ENCODE peak calls at places on chromosomes 7 and 10, in ten cellular contexts. One of them, this sample, is unnamed.

GRCh38 chr10:88968316-88968882 is 15.8 kb upstream of the ACTA2 start:
- DNase-seq in OCI-LY7: no peak
- DNase-seq in tibial nerve: no peak
- DNase-seq in A549: no peak
- DNase-seq in psoas muscle: no peak
- DNase-seq in breast epithelium: no peak
- DNase-seq in CD8-positive, alpha-beta T cell: no peak
- DNase-seq in RWPE1: no peak
- DNase-seq in PC-9: no peak
- DNase-seq in thoracic aorta: no peak
- DNase-seq in this sample: no peak

GRCh38 chr10:5976689-5977470 is 463 bp downstream of the IL15RA start:
- DNase-seq in RWPE1: peak
- DNase-seq in breast epithelium: no peak
- DNase-seq in tibial nerve: no peak
- DNase-seq in PC-9: no peak
- DNase-seq in OCI-LY7: peak
- DNase-seq in thoracic aorta: no peak
- DNase-seq in CD8-positive, alpha-beta T cell: peak
- DNase-seq in psoas muscle: peak
- DNase-seq in A549: peak
- DNase-seq in this sample: no peak

GRCh38 chr7:3867847-3868246 is 566.8 kb downstream of the SDK1 start:
- DNase-seq in RWPE1: no peak
- DNase-seq in PC-9: no peak
- DNase-seq in psoas muscle: peak
- DNase-seq in breast epithelium: no peak
- DNase-seq in CD8-positive, alpha-beta T cell: no peak
- DNase-seq in A549: no peak
- DNase-seq in OCI-LY7: no peak
- DNase-seq in thoracic aorta: no peak
- DNase-seq in tibial nerve: no peak
- DNase-seq in this sample: no peak

GRCh38 chr10:48444861-48445841 is 138.7 kb downstream of the MAPK8 start:
- DNase-seq in tibial nerve: no peak
- DNase-seq in thoracic aorta: no peak
- DNase-seq in CD8-positive, alpha-beta T cell: no peak
- DNase-seq in RWPE1: no peak
- DNase-seq in PC-9: peak
- DNase-seq in OCI-LY7: no peak
- DNase-seq in breast epithelium: no peak
- DNase-seq in A549: peak
- DNase-seq in psoas muscle: no peak
- DNase-seq in this sample: no peak

GRCh38 chr7:150481207-150481920 is 30.9 kb downstream of the GIMAP8 start:
- DNase-seq in PC-9: no peak
- DNase-seq in OCI-LY7: no peak
- DNase-seq in thoracic aorta: no peak
- DNase-seq in tibial nerve: no peak
- DNase-seq in A549: no peak
- DNase-seq in CD8-positive, alpha-beta T cell: peak
- DNase-seq in psoas muscle: no peak
- DNase-seq in breast epithelium: no peak
- DNase-seq in RWPE1: no peak
- DNase-seq in this sample: no peak

GRCh38 chr10:28431139-28431538 is 101.8 kb upstream of the WAC start:
- DNase-seq in thoracic aorta: no peak
- DNase-seq in A549: no peak
- DNase-seq in OCI-LY7: no peak
- DNase-seq in CD8-positive, alpha-beta T cell: no peak
- DNase-seq in breast epithelium: no peak
- DNase-seq in PC-9: no peak
- DNase-seq in tibial nerve: no peak
- DNase-seq in psoas muscle: no peak
- DNase-seq in RWPE1: no peak
- DNase-seq in this sample: no peak

GRCh38 chr10:110617455-110618162 is 26.5 kb upstream of the RBM20 start:
- DNase-seq in RWPE1: no peak
- DNase-seq in A549: no peak
- DNase-seq in breast epithelium: no peak
- DNase-seq in OCI-LY7: peak
- DNase-seq in CD8-positive, alpha-beta T cell: no peak
- DNase-seq in tibial nerve: no peak
- DNase-seq in thoracic aorta: no peak
- DNase-seq in psoas muscle: no peak
- DNase-seq in PC-9: no peak
- DNase-seq in this sample: no peak

GRCh38 chr7:48426966-48427555 is 255.8 kb downstream of the ABCA13 start:
- DNase-seq in A549: peak
- DNase-seq in OCI-LY7: peak
- DNase-seq in psoas muscle: no peak
- DNase-seq in PC-9: peak
- DNase-seq in breast epithelium: no peak
- DNase-seq in tibial nerve: no peak
- DNase-seq in thoracic aorta: no peak
- DNase-seq in CD8-positive, alpha-beta T cell: no peak
- DNase-seq in RWPE1: peak
- DNase-seq in this sample: no peak

GRCh38 chr10:101219137-101219945 is 9.9 kb downstream of the LBX1 start:
- DNase-seq in tibial nerve: no peak
- DNase-seq in thoracic aorta: no peak
- DNase-seq in breast epithelium: no peak
- DNase-seq in OCI-LY7: no peak
- DNase-seq in A549: no peak
- DNase-seq in CD8-positive, alpha-beta T cell: no peak
- DNase-seq in PC-9: no peak
- DNase-seq in RWPE1: no peak
- DNase-seq in psoas muscle: no peak
- DNase-seq in this sample: no peak

GRCh38 chr10:101216207-101216607 is 13.1 kb downstream of the LBX1 start:
- DNase-seq in PC-9: no peak
- DNase-seq in thoracic aorta: no peak
- DNase-seq in breast epithelium: no peak
- DNase-seq in tibial nerve: no peak
- DNase-seq in CD8-positive, alpha-beta T cell: no peak
- DNase-seq in RWPE1: no peak
- DNase-seq in A549: no peak
- DNase-seq in psoas muscle: no peak
- DNase-seq in OCI-LY7: no peak
- DNase-seq in this sample: no peak

GRCh38 chr10:101216631-101217425 is 12.4 kb downstream of the LBX1 start:
- DNase-seq in CD8-positive, alpha-beta T cell: no peak
- DNase-seq in psoas muscle: no peak
- DNase-seq in tibial nerve: no peak
- DNase-seq in RWPE1: no peak
- DNase-seq in PC-9: no peak
- DNase-seq in breast epithelium: no peak
- DNase-seq in A549: no peak
- DNase-seq in OCI-LY7: no peak
- DNase-seq in thoracic aorta: no peak
- DNase-seq in this sample: no peak

GRCh38 chr10:101218423-101219136 is 10.7 kb downstream of the LBX1 start:
- DNase-seq in tibial nerve: no peak
- DNase-seq in OCI-LY7: no peak
- DNase-seq in psoas muscle: no peak
- DNase-seq in PC-9: no peak
- DNase-seq in RWPE1: no peak
- DNase-seq in breast epithelium: no peak
- DNase-seq in CD8-positive, alpha-beta T cell: no peak
- DNase-seq in A549: no peak
- DNase-seq in thoracic aorta: no peak
- DNase-seq in this sample: no peak

DNA sequence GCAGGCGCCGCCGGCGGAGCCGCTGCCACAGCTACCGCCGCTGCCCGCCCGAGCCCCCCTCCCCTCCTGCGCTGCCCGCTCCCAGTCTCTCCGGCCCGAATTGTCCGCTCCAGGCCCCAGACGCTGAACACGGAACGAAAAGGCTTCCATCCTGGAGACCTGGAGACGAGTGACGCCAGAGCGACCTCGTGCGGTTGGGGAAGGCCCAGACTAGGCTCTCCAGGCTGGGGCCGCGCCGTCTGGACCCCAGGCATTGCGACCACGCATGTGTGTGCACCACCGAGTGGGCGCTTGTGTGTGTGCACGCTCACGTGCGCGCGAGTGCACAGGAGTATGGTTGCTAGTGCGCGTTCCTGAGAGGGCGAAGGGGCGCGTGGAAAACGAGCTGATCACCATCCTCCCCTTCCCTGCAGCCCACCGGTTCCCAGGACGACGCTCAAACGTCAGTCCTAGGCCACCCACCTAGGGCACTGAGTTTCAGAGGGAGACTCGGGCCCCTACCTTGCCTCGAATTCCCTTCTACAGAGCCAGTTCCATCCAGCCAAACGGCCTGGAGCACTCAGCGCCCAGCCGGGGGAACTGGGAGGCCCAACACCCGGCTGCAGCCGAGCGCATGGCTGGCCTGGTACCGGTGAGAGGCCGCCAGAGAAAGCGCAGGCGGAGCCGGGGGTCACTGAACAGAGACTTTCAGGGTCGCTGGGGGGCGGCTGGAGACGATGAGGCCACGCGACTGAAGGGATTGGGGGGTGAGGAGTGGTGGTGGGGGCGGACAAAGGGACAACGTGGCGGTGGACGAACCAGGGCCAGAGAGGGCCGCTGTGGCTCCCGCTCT is 11.6 kb downstream of the LBX1 start:
- DNase-seq in RWPE1: no peak
- DNase-seq in tibial nerve: no peak
- DNase-seq in A549: peak
- DNase-seq in OCI-LY7: no peak
- DNase-seq in psoas muscle: no peak
- DNase-seq in breast epithelium: no peak
- DNase-seq in CD8-positive, alpha-beta T cell: no peak
- DNase-seq in thoracic aorta: no peak
- DNase-seq in PC-9: no peak
- DNase-seq in this sample: no peak
- TF ChIP-seq CTCF in RWPE1: peak
- TF ChIP-seq CTCF in tibial nerve: no peak
- TF ChIP-seq CTCF in A549: peak
- TF ChIP-seq CTCF in OCI-LY7: no peak
- TF ChIP-seq CTCF in psoas muscle: no peak
- TF ChIP-seq CTCF in breast epithelium: no peak
- TF ChIP-seq CTCF in CD8-positive, alpha-beta T cell: no peak
- TF ChIP-seq CTCF in thoracic aorta: no peak
- TF ChIP-seq CTCF in PC-9: no peak
- TF ChIP-seq CTCF in this sample: peak

DNA sequence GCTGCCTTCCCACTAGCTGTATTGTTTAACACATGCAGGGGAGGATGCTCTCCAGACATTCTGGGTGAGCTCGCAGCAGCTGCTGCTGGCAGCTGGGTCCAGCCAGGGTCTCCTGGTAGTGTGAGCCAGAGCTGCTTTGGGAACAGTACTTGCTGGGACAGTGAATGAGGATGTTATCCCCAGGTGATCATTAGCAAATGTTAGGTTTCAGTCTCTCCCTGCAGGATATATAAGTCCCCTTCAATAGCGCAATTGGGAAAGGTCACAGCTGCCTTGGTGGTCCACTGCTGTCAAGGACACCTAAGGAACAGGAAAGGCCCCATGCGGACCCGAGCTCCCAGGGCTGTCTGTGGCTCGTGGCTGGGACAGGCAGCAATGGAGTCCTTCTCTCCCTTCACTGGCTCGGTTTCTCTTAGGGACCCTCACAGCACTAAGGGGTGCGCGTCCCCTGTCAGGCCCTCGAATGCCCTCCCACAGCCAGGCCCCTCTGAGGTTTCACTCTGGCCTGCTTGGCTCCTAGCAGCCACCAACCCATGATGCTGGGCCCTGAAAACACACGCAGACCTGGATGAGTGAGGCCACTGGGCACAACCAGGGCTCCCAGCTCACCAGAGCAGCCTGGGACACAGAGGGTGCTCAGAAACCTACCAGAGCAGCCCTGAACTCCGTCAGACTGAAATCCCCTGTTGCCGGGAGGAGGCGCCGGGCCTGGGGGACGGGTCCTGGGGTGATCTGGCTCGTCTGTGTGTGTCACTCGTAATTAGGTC is 173.0 kb upstream of the LANCL2 start:
- DNase-seq in RWPE1: no peak
- DNase-seq in CD8-positive, alpha-beta T cell: no peak
- DNase-seq in thoracic aorta: no peak
- DNase-seq in A549: no peak
- DNase-seq in psoas muscle: no peak
- DNase-seq in breast epithelium: peak
- DNase-seq in OCI-LY7: no peak
- DNase-seq in tibial nerve: no peak
- DNase-seq in PC-9: no peak
- DNase-seq in this sample: no peak
- TF ChIP-seq CTCF in RWPE1: no peak
- TF ChIP-seq CTCF in CD8-positive, alpha-beta T cell: no peak
- TF ChIP-seq CTCF in thoracic aorta: no peak
- TF ChIP-seq CTCF in A549: no peak
- TF ChIP-seq CTCF in psoas muscle: no peak
- TF ChIP-seq CTCF in breast epithelium: no peak
- TF ChIP-seq CTCF in OCI-LY7: no peak
- TF ChIP-seq CTCF in tibial nerve: no peak
- TF ChIP-seq CTCF in PC-9: no peak
- TF ChIP-seq CTCF in this sample: no peak

GRCh38 chr10:113362645-113363091 is 190.2 kb upstream of the HABP2 start:
- DNase-seq in RWPE1: no peak
- DNase-seq in PC-9: peak
- DNase-seq in A549: no peak
- DNase-seq in psoas muscle: no peak
- DNase-seq in breast epithelium: peak
- DNase-seq in CD8-positive, alpha-beta T cell: no peak
- DNase-seq in thoracic aorta: no peak
- DNase-seq in tibial nerve: no peak
- DNase-seq in OCI-LY7: no peak
- DNase-seq in this sample: no peak

GRCh38 chr10:113359664-113360063 is 193.2 kb upstream of the HABP2 start:
- DNase-seq in breast epithelium: no peak
- DNase-seq in CD8-positive, alpha-beta T cell: no peak
- DNase-seq in OCI-LY7: no peak
- DNase-seq in tibial nerve: no peak
- DNase-seq in A549: no peak
- DNase-seq in psoas muscle: no peak
- DNase-seq in RWPE1: no peak
- DNase-seq in thoracic aorta: no peak
- DNase-seq in PC-9: no peak
- DNase-seq in this sample: no peak

GRCh38 chr10:113356794-113357687 is 195.8 kb upstream of the HABP2 start:
- DNase-seq in tibial nerve: no peak
- DNase-seq in psoas muscle: no peak
- DNase-seq in CD8-positive, alpha-beta T cell: no peak
- DNase-seq in A549: no peak
- DNase-seq in breast epithelium: no peak
- DNase-seq in RWPE1: no peak
- DNase-seq in OCI-LY7: no peak
- DNase-seq in PC-9: no peak
- DNase-seq in thoracic aorta: no peak
- DNase-seq in this sample: no peak

GRCh38 chr10:113357688-113358306 is 195.1 kb upstream of the HABP2 start:
- DNase-seq in breast epithelium: no peak
- DNase-seq in RWPE1: no peak
- DNase-seq in OCI-LY7: no peak
- DNase-seq in A549: no peak
- DNase-seq in PC-9: no peak
- DNase-seq in psoas muscle: no peak
- DNase-seq in thoracic aorta: no peak
- DNase-seq in CD8-positive, alpha-beta T cell: no peak
- DNase-seq in tibial nerve: no peak
- DNase-seq in this sample: no peak

GRCh38 chr10:113360870-113361269 is 192.0 kb upstream of the HABP2 start:
- DNase-seq in thoracic aorta: no peak
- DNase-seq in tibial nerve: no peak
- DNase-seq in psoas muscle: no peak
- DNase-seq in OCI-LY7: no peak
- DNase-seq in breast epithelium: no peak
- DNase-seq in A549: peak
- DNase-seq in CD8-positive, alpha-beta T cell: no peak
- DNase-seq in PC-9: no peak
- DNase-seq in RWPE1: no peak
- DNase-seq in this sample: no peak
- TF ChIP-seq CTCF in thoracic aorta: no peak
- TF ChIP-seq CTCF in tibial nerve: no peak
- TF ChIP-seq CTCF in psoas muscle: no peak
- TF ChIP-seq CTCF in OCI-LY7: no peak
- TF ChIP-seq CTCF in breast epithelium: no peak
- TF ChIP-seq CTCF in A549: no peak
- TF ChIP-seq CTCF in CD8-positive, alpha-beta T cell: no peak
- TF ChIP-seq CTCF in PC-9: no peak
- TF ChIP-seq CTCF in RWPE1: no peak
- TF ChIP-seq CTCF in this sample: no peak

DNA sequence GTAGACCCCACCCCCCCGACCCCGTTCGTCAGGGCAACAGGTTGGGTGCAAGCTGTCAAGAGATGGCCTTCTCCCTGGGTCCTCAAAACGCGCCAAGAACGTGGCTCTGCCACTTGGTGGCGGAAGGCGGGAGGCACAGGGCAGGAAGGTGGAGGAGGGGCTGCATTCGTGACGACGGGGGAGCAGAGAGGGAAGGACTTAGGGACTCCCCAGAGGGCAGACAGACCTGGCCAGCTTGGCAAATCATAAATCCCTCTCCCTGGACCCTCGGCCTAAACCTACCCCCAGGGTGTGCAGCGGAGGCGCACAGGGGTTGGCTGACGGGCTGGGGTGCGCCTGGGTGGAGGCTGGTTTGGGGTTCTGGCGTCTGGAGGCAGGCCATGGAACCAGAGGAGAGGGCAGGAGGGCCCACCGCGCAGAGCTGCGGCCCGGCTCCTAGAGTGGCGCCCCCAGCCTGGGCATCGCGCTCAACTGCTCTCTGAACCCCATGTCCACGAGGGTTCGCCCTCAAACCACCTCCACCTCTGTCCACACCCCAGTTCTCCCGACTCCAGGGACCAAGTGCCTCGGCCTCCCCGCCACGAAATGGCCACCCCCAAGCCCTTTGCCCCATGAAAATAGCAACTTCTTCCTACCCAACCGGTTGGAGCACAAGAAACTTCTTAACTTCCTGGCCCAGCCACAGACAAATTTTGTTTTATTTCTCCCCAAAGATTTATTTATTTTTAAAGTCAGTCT is 10.8 kb upstream of the GATA3 start:
- DNase-seq in breast epithelium: no peak
- DNase-seq in A549: no peak
- DNase-seq in psoas muscle: peak
- DNase-seq in OCI-LY7: no peak
- DNase-seq in CD8-positive, alpha-beta T cell: no peak
- DNase-seq in thoracic aorta: no peak
- DNase-seq in PC-9: no peak
- DNase-seq in RWPE1: no peak
- DNase-seq in tibial nerve: no peak
- DNase-seq in this sample: no peak
- TF ChIP-seq CTCF in breast epithelium: no peak
- TF ChIP-seq CTCF in A549: no peak
- TF ChIP-seq CTCF in psoas muscle: no peak
- TF ChIP-seq CTCF in OCI-LY7: no peak
- TF ChIP-seq CTCF in CD8-positive, alpha-beta T cell: no peak
- TF ChIP-seq CTCF in thoracic aorta: no peak
- TF ChIP-seq CTCF in PC-9: no peak
- TF ChIP-seq CTCF in RWPE1: no peak
- TF ChIP-seq CTCF in tibial nerve: no peak
- TF ChIP-seq CTCF in this sample: no peak